ENCODE peak calls at places on chromosomes 13 and 19, in five cellular contexts. N is H1, G is body of pancreas, A is RWPE1, K is aorta. B is an unnamed sample.

GRCh38 chr13:24092108-24092507 is 68.4 kb upstream of the SPATA13 start:
- DNase-seq in K (no peak), G (no peak), N (no peak), A (no peak), B (no peak)

GRCh38 chr13:44523176-44524017 is 52.7 kb downstream of the TSC22D1 start:
- DNase-seq in A (peak; percentile 65), K (no peak), G (peak; percentile 27), N (no peak), B (no peak)

GRCh38 chr13:99656092-99656745 is 154.9 kb downstream of the TM9SF2 start:
- DNase-seq in K (peak; percentile 83), N (peak; percentile 46), G (peak; percentile 81), A (peak; percentile 72), B (peak; percentile 57)

GRCh38 chr19:903266-903797 is 9.7 kb downstream of the R3HDM4 start:
- DNase-seq in K (no peak), G (peak; percentile 62), A (no peak), N (no peak), B (no peak)

GRCh38 chr13:73464758-73465628 is 406.2 kb downstream of the KLF5 start:
- DNase-seq in K (no peak), A (no peak), G (no peak), N (no peak), B (no peak)

GRCh38 chr13:75458696-75459422 is 23.1 kb downstream of the TBC1D4 start:
- DNase-seq in N (no peak), A (no peak), K (no peak), G (peak; percentile 88), B (peak; percentile 58)

GRCh38 chr13:76440568-76440967 is 445.6 kb downstream of the KCTD12 start:
- DNase-seq in A (no peak), G (no peak), K (no peak), N (no peak), B (no peak)

GRCh38 chr19:44960906-44961734 is 5.9 kb downstream of the CLPTM1 start:
- DNase-seq in A (no peak), N (no peak), G (no peak), K (no peak), B (no peak)

GRCh38 chr13:37715606-37716015 is 117.0 kb upstream of the POSTN start:
- DNase-seq in A (peak; percentile 19), N (no peak), K (no peak), G (no peak), B (no peak)

GRCh38 chr13:107441279-107441678 is 774.1 kb downstream of the LIG4 start:
- DNase-seq in N (no peak), G (no peak), A (peak; percentile 11), K (no peak), B (no peak)

GRCh38 chr19:58229255-58229639 is 533 bp downstream of the ZNF544 start:
- DNase-seq in G (no peak), A (peak; percentile 57), N (no peak), K (no peak), B (no peak)

GRCh38 chr13:30091035-30091434 is 216.3 kb downstream of the KATNAL1 start:
- DNase-seq in N (no peak), A (no peak), K (no peak), G (no peak), B (no peak)

GRCh38 chr13:98885605-98886004 is 92.3 kb downstream of the DOCK9 start:
- DNase-seq in G (no peak), K (no peak), N (no peak), A (no peak), B (no peak)

GRCh38 chr19:51654783-51655182 is 8.2 kb upstream of the SIGLEC14 start:
- DNase-seq in G (no peak), A (no peak), K (no peak), N (no peak), B (no peak)

GRCh38 chr19:18322318-18322758 is 538 bp downstream of the LSM4 start:
- DNase-seq in G (peak; percentile 47), A (peak; percentile 67), K (no peak), N (no peak), B (peak; percentile 62)

GRCh38 chr19:12864143-12864542 is 17.1 kb downstream of the DNASE2 start:
- DNase-seq in A (no peak), K (no peak), G (no peak), N (no peak), B (no peak)

GRCh38 chr13:100854091-100854490 is 179.5 kb upstream of the TMTC4 start:
- DNase-seq in A (no peak), N (peak; percentile 1), G (no peak), K (no peak), B (no peak)

GRCh38 chr13:100855151-100855550 is 180.6 kb upstream of the TMTC4 start:
- DNase-seq in A (no peak), G (no peak), K (no peak), N (no peak), B (no peak)

GRCh38 chr13:100848304-100848703 is 173.7 kb upstream of the TMTC4 start:
- DNase-seq in K (no peak), G (no peak), A (no peak), N (no peak), B (no peak)

DNA sequence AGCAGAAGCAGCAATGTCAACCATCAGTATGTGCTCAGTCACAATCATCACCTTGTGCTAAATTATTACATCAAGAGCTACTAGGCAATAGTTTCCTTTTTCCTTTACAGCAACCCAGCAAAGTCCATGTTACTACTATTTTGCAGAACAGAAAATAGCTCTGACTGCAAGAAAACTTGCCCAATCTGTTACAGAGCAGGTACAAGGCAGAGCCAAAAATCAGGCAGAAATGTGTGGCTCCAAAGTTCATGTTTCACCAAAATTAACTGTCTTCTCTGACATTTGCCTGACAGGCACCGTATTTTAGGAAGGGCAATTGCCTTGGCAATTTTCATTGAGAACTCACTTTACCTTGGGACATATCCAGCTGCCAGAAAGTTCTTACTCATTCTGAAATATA is 177.6 kb upstream of the TMTC4 start:
- DNase-seq in N (no peak), A (no peak), K (no peak), G (no peak), B (no peak)
- H3K27ac ChIP-seq in N (no peak overlapping the region), A (no peak overlapping the region), K (no peak overlapping the region), G (no peak overlapping the region), B (no peak overlapping the region)

GRCh38 chr19:54310543-54310942 is 2.4 kb downstream of the LILRA5 start:
- DNase-seq in K (no peak), G (no peak), A (no peak), N (no peak), B (no peak)
- H3K27ac ChIP-seq in K (no peak overlapping the region), G (no peak overlapping the region), A (no peak overlapping the region), N (no peak overlapping the region), B (no peak overlapping the region)

GRCh38 chr13:46656786-46657185 is 103.8 kb downstream of the LRCH1 start:
- DNase-seq in K (no peak), A (no peak), N (no peak), G (no peak), B (no peak)

GRCh38 chr13:46659413-46660065 is 106.6 kb downstream of the LRCH1 start:
- DNase-seq in A (no peak), G (peak; percentile 53), K (no peak), N (no peak), B (no peak)

GRCh38 chr13:46654956-46655726 is 102.2 kb downstream of the LRCH1 start:
- DNase-seq in K (no peak), G (no peak), A (no peak), N (no peak), B (no peak)

GRCh38 chr13:46660408-46660807 is 107.4 kb downstream of the LRCH1 start:
- DNase-seq in N (no peak), G (no peak), A (no peak), K (no peak), B (no peak)

DNA sequence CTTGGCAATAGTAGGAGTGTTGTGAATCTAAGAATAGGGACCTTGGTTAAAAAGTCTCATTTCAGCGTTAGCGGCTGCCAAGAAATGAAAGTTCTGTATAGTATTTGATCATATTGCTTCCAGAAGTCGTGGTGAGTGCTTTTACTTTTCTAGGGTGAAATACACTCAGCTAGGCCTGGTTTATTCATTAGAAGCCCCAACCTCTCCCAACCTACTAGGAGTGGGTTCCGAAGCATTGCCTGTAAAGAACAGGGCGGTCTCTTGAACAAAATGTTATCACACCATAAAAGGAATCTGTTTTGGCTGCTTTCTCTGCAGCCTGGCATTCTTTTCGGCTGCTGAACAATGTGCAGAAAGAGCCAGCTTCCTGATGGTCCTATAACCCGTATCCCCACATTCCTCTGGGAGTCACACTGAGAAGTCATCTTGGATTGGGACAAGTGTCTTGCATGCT is 102.8 kb downstream of the LRCH1 start:
- DNase-seq in A (no peak), K (no peak), N (no peak), G (peak; percentile 41), B (no peak)
- H3K27ac ChIP-seq in A (no peak overlapping the region), K (peak overlapping the region; percentile 37), N (no peak overlapping the region), G (peak overlapping the region; percentile 77), B (peak overlapping the region; percentile 58)

DNA sequence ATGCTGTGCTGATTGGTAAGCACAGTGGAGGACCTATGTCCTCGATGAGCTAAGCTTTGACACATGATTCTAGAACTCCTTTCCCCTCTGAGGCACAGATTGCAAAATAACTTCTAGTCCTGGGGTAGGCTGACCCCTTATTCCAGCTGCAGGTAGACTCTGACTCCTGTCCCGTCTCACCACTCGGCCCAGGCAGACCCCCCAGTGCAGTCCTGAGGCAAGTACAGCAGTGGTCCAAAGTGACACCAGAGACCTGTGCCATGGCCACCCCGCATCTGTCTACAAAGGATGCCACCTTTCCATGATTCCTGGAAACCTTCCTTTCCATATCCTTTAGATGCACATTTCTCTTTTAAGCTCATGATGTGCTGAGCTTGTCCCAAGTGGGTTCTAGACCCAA is 482.5 kb downstream of the ZNF536 start:
- DNase-seq in K (no peak), A (no peak), N (no peak), G (no peak), B (no peak)
- H3K27ac ChIP-seq in K (no peak overlapping the region), A (no peak overlapping the region), N (no peak overlapping the region), G (no peak overlapping the region), B (no peak overlapping the region)

DNA sequence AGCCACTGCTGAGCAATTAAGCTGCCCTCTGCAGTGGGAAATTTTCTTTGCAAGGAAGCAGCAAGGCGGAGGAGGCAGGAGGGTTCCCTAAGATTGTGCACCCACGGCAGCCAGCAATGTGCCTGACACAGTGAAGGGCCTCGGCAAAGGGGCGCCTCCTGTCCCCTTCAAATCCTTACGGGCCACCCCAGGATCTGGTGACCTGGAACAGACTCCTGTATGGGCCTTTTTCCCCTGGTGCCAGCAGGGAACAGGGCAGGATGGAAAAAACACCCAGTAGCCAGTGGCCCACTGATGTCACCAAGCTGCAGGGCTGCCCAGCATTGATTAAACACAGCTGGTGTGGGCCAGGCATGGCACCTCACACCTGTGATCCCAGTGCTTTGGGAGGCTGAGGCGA is 86.7 kb downstream of the GNG7 start:
- DNase-seq in A (no peak), G (no peak), N (no peak), K (peak; percentile 51), B (peak; percentile 36)
- H3K27ac ChIP-seq in A (peak overlapping the region; percentile 22), G (no peak overlapping the region), N (no peak overlapping the region), K (no peak overlapping the region), B (no peak overlapping the region)

GRCh38 chr13:21458816-21459701 is at the start of gene ZDHHC20:
- DNase-seq in K (peak; percentile 98), N (peak; percentile 46), G (peak; percentile 92), A (peak; percentile 91), B (peak; percentile 93)
- H3K27ac ChIP-seq in K (peak within 1 kb of the TSS; percentile 93), N (peak within 1 kb of the TSS; percentile 94), G (peak within 1 kb of the TSS; percentile 93), A (peak within 1 kb of the TSS; percentile 88), B (peak within 1 kb of the TSS; percentile 95)

DNA sequence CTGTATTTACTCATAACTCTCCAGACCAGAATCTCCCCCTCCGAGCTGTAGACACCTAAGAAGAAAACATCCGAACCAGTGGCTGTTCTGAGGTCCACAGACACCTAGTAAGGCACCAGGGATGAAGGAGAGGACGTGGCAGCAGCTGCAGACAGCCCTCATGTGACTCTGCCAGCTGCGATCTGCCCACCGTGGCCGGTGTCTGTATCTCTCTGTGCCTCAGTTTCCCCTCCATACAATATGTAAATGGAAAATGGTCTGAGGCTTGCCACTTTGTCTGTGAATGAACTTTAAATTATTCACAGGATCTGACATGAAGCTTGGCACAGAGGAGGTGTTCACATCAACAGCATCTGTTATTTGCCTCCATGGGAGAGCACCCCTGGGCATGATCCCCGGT is 2.4 kb downstream of the CEACAM4 start:
- DNase-seq in N (no peak), K (peak; percentile 61), A (no peak), G (no peak), B (no peak)
- H3K27ac ChIP-seq in N (no peak overlapping the region), K (no peak overlapping the region), A (no peak overlapping the region), G (no peak overlapping the region), B (no peak overlapping the region)

B was measured in lower lobe of right lung.